ENCODE peak calls at places on chromosomes 3 and 15, in five cellular contexts. One of them, this sample, is unnamed.
A peak's percentile ranks its signal among the peaks of the same experiment; 100 is the strongest.

GRCh38 chr3:66372681-66373350 is 128.0 kb downstream of the LRIG1 start:
- DNase-seq in mesendoderm: peak; percentile 90
- DNase-seq in SK-N-SH: no peak
- DNase-seq in HepG2: peak; percentile 10
- DNase-seq in fibroblast of lung: no peak
- DNase-seq in this sample: no peak

GRCh38 chr3:141876381-141876890 is at the start of gene ATP1B3:
- DNase-seq in SK-N-SH: peak; percentile 91
- DNase-seq in HepG2: peak; percentile 60
- DNase-seq in fibroblast of lung: peak; percentile 83
- DNase-seq in mesendoderm: peak; percentile 82
- DNase-seq in this sample: peak; percentile 85

GRCh38 chr3:110789315-110789714 is 282.3 kb upstream of the NECTIN3 start:
- DNase-seq in fibroblast of lung: peak; percentile 75
- DNase-seq in HepG2: no peak
- DNase-seq in SK-N-SH: no peak
- DNase-seq in mesendoderm: no peak
- DNase-seq in this sample: no peak

GRCh38 chr3:190883973-190884832 is 21.7 kb upstream of the GMNC start:
- DNase-seq in HepG2: peak; percentile 53
- DNase-seq in mesendoderm: peak; percentile 65
- DNase-seq in fibroblast of lung: peak; percentile 38
- DNase-seq in SK-N-SH: peak; percentile 36
- DNase-seq in this sample: peak; percentile 25

GRCh38 chr3:196998966-196999760 is 30.5 kb downstream of the MELTF start:
- DNase-seq in fibroblast of lung: no peak
- DNase-seq in mesendoderm: no peak
- DNase-seq in SK-N-SH: no peak
- DNase-seq in HepG2: no peak
- DNase-seq in this sample: no peak

GRCh38 chr15:56837281-56837680 is 81.2 kb upstream of the TCF12 start:
- DNase-seq in SK-N-SH: no peak
- DNase-seq in HepG2: no peak
- DNase-seq in fibroblast of lung: peak; percentile 78
- DNase-seq in mesendoderm: peak; percentile 6
- DNase-seq in this sample: no peak

GRCh38 chr3:39208463-39209055 is 16.2 kb upstream of the XIRP1 start:
- DNase-seq in fibroblast of lung: peak; percentile 43
- DNase-seq in mesendoderm: peak; percentile 86
- DNase-seq in SK-N-SH: peak; percentile 38
- DNase-seq in HepG2: peak; percentile 21
- DNase-seq in this sample: peak; percentile 50

GRCh38 chr3:157394361-157394760 is 42.3 kb upstream of the PTX3 start:
- DNase-seq in fibroblast of lung: no peak
- DNase-seq in HepG2: no peak
- DNase-seq in SK-N-SH: no peak
- DNase-seq in mesendoderm: no peak
- DNase-seq in this sample: peak; percentile 12

GRCh38 chr3:185766645-185767323 is 58.1 kb downstream of the IGF2BP2 start:
- DNase-seq in HepG2: no peak
- DNase-seq in mesendoderm: no peak
- DNase-seq in fibroblast of lung: no peak
- DNase-seq in SK-N-SH: no peak
- DNase-seq in this sample: peak; percentile 45

GRCh38 chr15:79904256-79904655 is 7.4 kb upstream of the MTHFS start:
- DNase-seq in fibroblast of lung: no peak
- DNase-seq in HepG2: no peak
- DNase-seq in mesendoderm: no peak
- DNase-seq in SK-N-SH: no peak
- DNase-seq in this sample: no peak

GRCh38 chr3:17655743-17656142 is 86.7 kb downstream of the TBC1D5 start:
- DNase-seq in HepG2: no peak
- DNase-seq in fibroblast of lung: no peak
- DNase-seq in SK-N-SH: no peak
- DNase-seq in mesendoderm: no peak
- DNase-seq in this sample: no peak

GRCh38 chr15:95804484-95804883 is 526.0 kb upstream of the NR2F2 start:
- DNase-seq in SK-N-SH: no peak
- DNase-seq in fibroblast of lung: no peak
- DNase-seq in mesendoderm: peak; percentile 64
- DNase-seq in HepG2: no peak
- DNase-seq in this sample: no peak

GRCh38 chr3:12941495-12942023 is 100.2 kb upstream of the RPL32 start:
- DNase-seq in SK-N-SH: no peak
- DNase-seq in mesendoderm: no peak
- DNase-seq in HepG2: no peak
- DNase-seq in fibroblast of lung: no peak
- DNase-seq in this sample: no peak

GRCh38 chr3:98353554-98353953 is at the start of gene OR5K4:
- DNase-seq in mesendoderm: no peak
- DNase-seq in SK-N-SH: no peak
- DNase-seq in fibroblast of lung: no peak
- DNase-seq in HepG2: no peak
- DNase-seq in this sample: no peak

GRCh38 chr3:6867269-6867668 is 6.4 kb downstream of the GRM7 start:
- DNase-seq in fibroblast of lung: no peak
- DNase-seq in HepG2: no peak
- DNase-seq in SK-N-SH: peak; percentile 57
- DNase-seq in mesendoderm: no peak
- DNase-seq in this sample: no peak

GRCh38 chr3:100682056-100682853 is 27.0 kb upstream of the TFG start:
- DNase-seq in fibroblast of lung: peak; percentile 2
- DNase-seq in HepG2: no peak
- DNase-seq in mesendoderm: no peak
- DNase-seq in SK-N-SH: peak; percentile 9
- DNase-seq in this sample: no peak

GRCh38 chr15:80561500-80561899 is 133.6 kb upstream of the ABHD17C start:
- DNase-seq in mesendoderm: no peak
- DNase-seq in fibroblast of lung: no peak
- DNase-seq in HepG2: no peak
- DNase-seq in SK-N-SH: no peak
- DNase-seq in this sample: no peak

GRCh38 chr15:88127477-88127799 is 129.1 kb downstream of the NTRK3 start:
- DNase-seq in HepG2: no peak
- DNase-seq in mesendoderm: no peak
- DNase-seq in SK-N-SH: no peak
- DNase-seq in fibroblast of lung: peak; percentile 14
- DNase-seq in this sample: no peak

GRCh38 chr3:111112913-111113312 is 41.3 kb downstream of the NECTIN3 start:
- DNase-seq in HepG2: no peak
- DNase-seq in fibroblast of lung: peak; percentile 34
- DNase-seq in mesendoderm: peak; percentile 19
- DNase-seq in SK-N-SH: no peak
- DNase-seq in this sample: no peak

GRCh38 chr15:20351448-20351961 is 190.1 kb downstream of the GOLGA6L6 start:
- DNase-seq in HepG2: no peak
- DNase-seq in mesendoderm: no peak
- DNase-seq in fibroblast of lung: no peak
- DNase-seq in SK-N-SH: no peak
- DNase-seq in this sample: no peak

GRCh38 chr3:69033470-69033869 is 18.7 kb downstream of the TMF1 start:
- DNase-seq in fibroblast of lung: peak; percentile 53
- DNase-seq in mesendoderm: no peak
- DNase-seq in SK-N-SH: no peak
- DNase-seq in HepG2: no peak
- DNase-seq in this sample: no peak

GRCh38 chr3:46200211-46200610 is 7.9 kb downstream of the CCR1 start:
- DNase-seq in SK-N-SH: no peak
- DNase-seq in mesendoderm: no peak
- DNase-seq in HepG2: no peak
- DNase-seq in fibroblast of lung: no peak
- DNase-seq in this sample: no peak

GRCh38 chr3:63328386-63328785 is 50.3 kb downstream of the SYNPR start:
- DNase-seq in HepG2: no peak
- DNase-seq in fibroblast of lung: peak; percentile 62
- DNase-seq in mesendoderm: no peak
- DNase-seq in SK-N-SH: no peak
- DNase-seq in this sample: peak; percentile 43

GRCh38 chr3:48084170-48084569 is 68.0 kb upstream of the MAP4 start:
- DNase-seq in SK-N-SH: no peak
- DNase-seq in mesendoderm: no peak
- DNase-seq in HepG2: no peak
- DNase-seq in fibroblast of lung: no peak
- DNase-seq in this sample: no peak

GRCh38 chr3:160565442-160566403 is at the start of gene KPNA4:
- DNase-seq in SK-N-SH: peak; percentile 98
- DNase-seq in fibroblast of lung: peak; percentile 99
- DNase-seq in mesendoderm: peak; percentile 99
- DNase-seq in HepG2: peak; percentile 92
- DNase-seq in this sample: peak; percentile 97

GRCh38 chr15:30065025-30065801 is 17.5 kb upstream of the GOLGA8J start:
- DNase-seq in mesendoderm: no peak
- DNase-seq in fibroblast of lung: peak; percentile 93
- DNase-seq in HepG2: no peak
- DNase-seq in SK-N-SH: no peak
- DNase-seq in this sample: peak; percentile 85

GRCh38 chr3:176867681-176868663 is 329.3 kb downstream of the TBL1XR1 start:
- DNase-seq in mesendoderm: peak; percentile 33
- DNase-seq in SK-N-SH: no peak
- DNase-seq in fibroblast of lung: no peak
- DNase-seq in HepG2: no peak
- DNase-seq in this sample: peak; percentile 68

DNA sequence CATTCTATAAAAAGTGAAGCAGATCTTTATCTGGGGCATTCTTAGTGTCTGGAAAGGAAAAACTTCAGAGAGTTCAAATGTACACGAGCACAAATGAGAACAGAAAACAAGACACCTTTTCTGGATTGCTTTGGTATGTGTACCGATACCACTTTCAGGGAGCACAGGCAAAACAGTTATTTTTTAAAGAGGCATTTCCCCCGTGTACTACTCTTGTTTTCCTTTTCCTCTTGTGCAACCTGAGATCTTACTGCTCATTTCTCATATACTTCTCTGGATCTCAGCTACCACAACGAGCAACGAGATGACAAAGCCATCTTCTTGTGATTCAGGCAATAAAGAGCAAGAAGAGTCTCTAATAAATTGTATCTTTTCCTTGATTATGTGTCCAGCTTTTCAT is 463.6 kb downstream of the SHQ1 start:
- DNase-seq in mesendoderm: no peak
- DNase-seq in SK-N-SH: no peak
- DNase-seq in HepG2: no peak
- DNase-seq in fibroblast of lung: no peak
- DNase-seq in this sample: no peak
- H3K4me2 ChIP-seq in mesendoderm: no peak overlapping the region
- H3K4me2 ChIP-seq in SK-N-SH: no peak overlapping the region
- H3K4me2 ChIP-seq in HepG2: no peak overlapping the region
- H3K4me2 ChIP-seq in fibroblast of lung: no peak overlapping the region
- H3K4me2 ChIP-seq in this sample: no peak overlapping the region

DNA sequence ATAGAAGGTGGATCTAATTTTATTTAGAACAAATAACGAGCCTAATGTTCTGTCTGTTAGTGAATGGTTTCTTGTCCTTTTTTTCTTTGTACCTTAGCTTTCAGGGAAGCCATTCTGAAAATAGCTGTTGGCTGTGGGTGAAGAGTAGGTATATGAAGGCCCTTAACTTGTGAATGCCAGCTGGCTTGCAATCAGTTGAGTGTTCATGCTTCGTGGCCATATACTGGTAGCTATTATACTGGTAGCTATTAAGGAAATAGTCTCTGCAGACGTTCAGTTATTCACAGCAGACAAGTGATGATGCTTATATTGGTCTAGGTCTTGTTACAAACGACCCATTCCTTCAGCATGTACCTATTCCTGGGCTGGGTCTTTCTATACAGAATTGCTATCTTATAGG is 18.8 kb downstream of the TRIM71 start:
- DNase-seq in HepG2: no peak
- DNase-seq in fibroblast of lung: no peak
- DNase-seq in SK-N-SH: no peak
- DNase-seq in mesendoderm: no peak
- DNase-seq in this sample: no peak
- H3K9ac ChIP-seq in HepG2: peak overlapping the region; percentile 44
- H3K9ac ChIP-seq in fibroblast of lung: no peak overlapping the region
- H3K9ac ChIP-seq in SK-N-SH: no peak overlapping the region
- H3K9ac ChIP-seq in mesendoderm: peak overlapping the region; percentile 8
- H3K9ac ChIP-seq in this sample: no peak overlapping the region

GRCh38 chr3:109548192-109548938 is 211.0 kb upstream of the DPPA4 start:
- DNase-seq in mesendoderm: no peak
- DNase-seq in HepG2: no peak
- DNase-seq in fibroblast of lung: peak; percentile 76
- DNase-seq in SK-N-SH: no peak
- DNase-seq in this sample: peak; percentile 35

GRCh38 chr3:109559389-109559788 is 222.0 kb upstream of the DPPA4 start:
- DNase-seq in HepG2: no peak
- DNase-seq in fibroblast of lung: peak; percentile 19
- DNase-seq in SK-N-SH: no peak
- DNase-seq in mesendoderm: no peak
- DNase-seq in this sample: peak; percentile 27

DNA sequence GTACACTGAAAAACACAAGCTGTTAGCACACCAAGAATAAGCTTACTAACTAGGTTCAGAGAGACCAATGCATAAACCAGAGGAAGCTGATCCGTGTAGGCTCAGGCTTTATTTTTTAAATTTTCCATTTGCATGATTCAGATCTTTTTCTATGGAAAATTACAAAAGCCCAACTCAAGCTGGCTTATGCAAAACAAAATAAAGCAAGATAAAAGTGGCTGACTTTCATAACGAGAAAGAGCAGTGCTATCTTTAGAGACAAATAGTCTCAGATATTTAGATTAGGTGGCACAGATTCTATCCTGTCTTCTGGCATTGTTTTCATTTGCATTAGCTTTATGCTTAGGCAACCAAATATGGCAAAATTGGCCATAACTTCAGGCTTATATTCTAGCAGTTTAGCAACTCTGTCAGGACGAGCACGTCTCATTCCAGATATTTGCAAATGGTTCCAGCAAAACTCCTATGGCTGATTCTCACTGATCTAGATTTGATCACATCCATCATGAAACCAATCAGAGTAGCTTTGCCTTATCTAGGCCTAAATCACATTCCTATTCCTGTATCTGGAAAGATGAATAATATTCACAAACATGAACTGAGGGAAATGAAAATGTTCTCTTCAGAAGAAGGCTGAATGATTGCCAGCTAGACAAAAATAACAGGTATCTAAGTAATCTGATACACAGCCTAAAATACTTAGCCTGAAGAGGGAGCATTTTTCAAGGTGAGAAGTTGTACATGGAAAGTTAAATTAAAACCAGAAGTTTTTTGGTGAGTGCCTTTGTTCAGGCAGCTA is 216.4 kb upstream of the DPPA4 start:
- DNase-seq in fibroblast of lung: peak; percentile 84
- DNase-seq in HepG2: no peak
- DNase-seq in SK-N-SH: no peak
- DNase-seq in mesendoderm: no peak
- DNase-seq in this sample: peak; percentile 72
- H3K4me2 ChIP-seq in fibroblast of lung: no peak overlapping the region
- H3K4me2 ChIP-seq in HepG2: no peak overlapping the region
- H3K4me2 ChIP-seq in SK-N-SH: peak overlapping the region; percentile 56
- H3K4me2 ChIP-seq in mesendoderm: no peak overlapping the region
- H3K4me2 ChIP-seq in this sample: no peak overlapping the region

DNA sequence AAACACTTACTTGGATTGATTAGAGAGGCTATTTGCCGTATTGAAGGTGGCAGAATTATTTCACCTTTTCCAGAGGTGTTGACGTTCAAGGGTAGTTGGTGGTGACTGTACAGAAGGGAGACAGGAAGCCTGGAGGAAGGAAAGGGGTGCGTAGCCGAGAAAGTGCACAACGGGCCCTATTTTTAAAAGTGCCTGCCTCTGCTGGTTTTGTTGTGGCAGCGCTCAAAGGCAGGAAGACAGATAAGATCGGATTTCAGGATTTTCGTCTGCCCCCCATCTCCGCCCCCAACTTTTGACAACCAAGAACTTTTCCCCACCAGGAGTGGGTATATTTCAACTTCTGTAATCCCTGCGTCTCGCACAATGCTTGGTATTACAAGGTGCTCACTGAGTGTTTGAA is 38.5 kb downstream of the SMAD3 start:
- DNase-seq in HepG2: no peak
- DNase-seq in SK-N-SH: no peak
- DNase-seq in fibroblast of lung: no peak
- DNase-seq in mesendoderm: no peak
- DNase-seq in this sample: no peak
- H3K9ac ChIP-seq in HepG2: no peak overlapping the region
- H3K9ac ChIP-seq in SK-N-SH: no peak overlapping the region
- H3K9ac ChIP-seq in fibroblast of lung: no peak overlapping the region
- H3K9ac ChIP-seq in mesendoderm: no peak overlapping the region
- H3K9ac ChIP-seq in this sample: no peak overlapping the region

This sample was measured in mammary epithelial cell.